ENCODE peak calls at places on chromosomes 13 and 19, in seven cellular contexts. C, D, Y, K, E, T and G are unnamed samples.

GRCh38 chr19:34057155-34057554 is 115.1 kb upstream of the LSM14A start:
- DNase-seq in C (no peak), D (no peak), Y (no peak), K (no peak), E (no peak), T (no peak), G (no peak)

GRCh38 chr19:3830841-3831589 is 37.8 kb downstream of the ZFR2 start:
- DNase-seq in C (no peak), D (no peak), Y (no peak), K (no peak), E (no peak), T (no peak), G (no peak)

GRCh38 chr13:111909501-111909900 is 157.4 kb upstream of the SOX1 start:
- DNase-seq in C (peak), D (no peak), Y (no peak), K (no peak), E (no peak), T (no peak), G (no peak)

GRCh38 chr19:2171349-2172145 is 7.8 kb downstream of the DOT1L start:
- DNase-seq in C (no peak), D (no peak), Y (peak), K (peak), E (peak), T (no peak), G (no peak)

GRCh38 chr19:42455621-42456081 is 12.9 kb upstream of the CXCL17 start:
- DNase-seq in C (no peak), D (no peak), Y (peak), K (no peak), E (no peak), T (no peak), G (no peak)

GRCh38 chr19:3431760-3432397 is 48.4 kb downstream of the SMIM24 start:
- DNase-seq in C (no peak), D (no peak), Y (no peak), K (no peak), E (no peak), T (no peak), G (no peak)

GRCh38 chr13:106416645-106417044 is 118.8 kb downstream of the EFNB2 start:
- DNase-seq in C (no peak), D (no peak), Y (peak), K (no peak), E (no peak), T (no peak), G (no peak)

GRCh38 chr13:57629821-57630235 is 1.7 kb upstream of the PCDH17 start:
- DNase-seq in C (peak), D (peak), Y (no peak), K (no peak), E (peak), T (peak), G (peak)

GRCh38 chr13:107678075-107678689 is 537.2 kb downstream of the LIG4 start:
- DNase-seq in C (no peak), D (no peak), Y (peak), K (no peak), E (no peak), T (no peak), G (no peak)

GRCh38 chr19:45293682-45294081 is 29.0 kb downstream of the CKM start:
- DNase-seq in C (no peak), D (no peak), Y (no peak), K (no peak), E (no peak), T (no peak), G (no peak)

GRCh38 chr19:40717325-40717879 is 490 bp downstream of the ITPKC start:
- DNase-seq in C (no peak), D (no peak), Y (no peak), K (no peak), E (no peak), T (no peak), G (no peak)

GRCh38 chr13:113489549-113490495 is 689 bp downstream of the DCUN1D2 start:
- DNase-seq in C (no peak), D (peak), Y (peak), K (no peak), E (peak), T (no peak), G (no peak)

GRCh38 chr19:17542793-17543582 is 12.5 kb upstream of the COLGALT1 start:
- DNase-seq in C (no peak), D (no peak), Y (no peak), K (no peak), E (no peak), T (no peak), G (no peak)

GRCh38 chr13:46232281-46232680 is 20.6 kb downstream of the LRRC63 start:
- DNase-seq in C (no peak), D (no peak), Y (no peak), K (no peak), E (no peak), T (no peak), G (no peak)

GRCh38 chr19:1259873-1260748 is 9.0 kb upstream of the CIRBP start:
- DNase-seq in C (no peak), D (no peak), Y (peak), K (peak), E (peak), T (no peak), G (peak)

GRCh38 chr19:19362075-19362474 is 41.4 kb downstream of the MAU2 start:
- DNase-seq in C (no peak), D (no peak), Y (no peak), K (no peak), E (no peak), T (no peak), G (no peak)